ENCODE peak calls at places on chromosomes 7 and 10, in six cellular contexts. T is activated CD4-positive, CD25-positive, alpha-beta regulatory T cell treated with anti-CD3 and anti-CD28 coated beads, Interleukin-2, amount 50 U/mL, for 16 hours; J is activated CD4-positive, alpha-beta memory T cell treated with anti-CD3 and anti-CD28 coated beads, Interleukin-2, amount 10 ng/mL, durations not matched to agents 7 days and 5 days; V is GM19239; E is A172; Q is activated gamma-delta T cell treated with anti-CD3 and anti-CD28 coated beads, Interleukin-2, amount 50 U/mL, for 16 hours. M is an unnamed sample.

GRCh38 chr7:54841772-54842707 is 83.0 kb upstream of the SEC61G start:
- DNase-seq in J (no peak), E (peak; percentile 40), Q (no peak), V (no peak), T (no peak), M (no peak)

GRCh38 chr10:89078729-89079672 is 88.4 kb downstream of the FAS start:
- DNase-seq in J (no peak), T (no peak), E (no peak), Q (no peak), V (no peak), M (no peak)

GRCh38 chr10:12842310-12842709 is 159.2 kb downstream of the CCDC3 start:
- DNase-seq in J (no peak), T (no peak), E (no peak), V (no peak), Q (no peak), M (no peak)

GRCh38 chr7:91128574-91129348 is 135.5 kb upstream of the FZD1 start:
- DNase-seq in V (no peak), Q (no peak), T (no peak), E (no peak), J (no peak), M (no peak)

GRCh38 chr10:60992661-60993060 is 48.7 kb upstream of the RHOBTB1 start:
- DNase-seq in J (no peak), V (no peak), T (no peak), Q (no peak), E (no peak), M (no peak)

GRCh38 chr10:3735175-3735574 is 49.8 kb downstream of the KLF6 start:
- DNase-seq in T (no peak), J (no peak), V (no peak), Q (no peak), E (no peak), M (peak; percentile 18)

GRCh38 chr7:140674356-140674800 is 1.6 kb downstream of the ADCK2 start:
- DNase-seq in J (no peak), Q (no peak), T (no peak), E (no peak), V (peak; percentile 56), M (no peak)

GRCh38 chr10:16891375-16892313 is 74.4 kb upstream of the RSU1 start:
- DNase-seq in E (peak; percentile 94), T (peak; percentile 2), J (peak; percentile 59), V (no peak), Q (no peak), M (peak; percentile 70)

GRCh38 chr10:7596356-7596755 is 70.4 kb downstream of the ITIH5 start:
- DNase-seq in J (no peak), Q (no peak), E (no peak), T (no peak), V (no peak), M (no peak)

GRCh38 chr7:12032146-12032545 is 178.9 kb upstream of the TMEM106B start:
- DNase-seq in E (peak; percentile 17), Q (no peak), J (no peak), V (no peak), T (no peak), M (no peak)

GRCh38 chr10:36254191-36254590 is 612.1 kb upstream of the FZD8 start:
- DNase-seq in T (no peak), E (peak; percentile 35), V (no peak), Q (no peak), J (no peak), M (no peak)

GRCh38 chr7:102415685-102416225 is 17.6 kb upstream of the ORAI2 start:
- DNase-seq in E (no peak), V (no peak), J (peak; percentile 88), Q (peak; percentile 46), T (no peak), M (peak; percentile 84)

GRCh38 chr7:157682946-157683239 is 346.1 kb downstream of the DNAJB6 start:
- DNase-seq in Q (no peak), E (no peak), J (no peak), T (no peak), V (no peak), M (no peak)

GRCh38 chr7:45885264-45885882 is 2.9 kb upstream of the IGFBP1 start:
- DNase-seq in E (peak; percentile 96), Q (no peak), V (no peak), T (no peak), J (no peak), M (peak; percentile 15)

GRCh38 chr7:139734395-139734794 is 43.4 kb downstream of the HIPK2 start:
- DNase-seq in E (peak; percentile 71), Q (no peak), T (no peak), V (no peak), J (no peak), M (no peak)

GRCh38 chr10:91036807-91037405 is 116.0 kb upstream of the ANKRD1 start:
- DNase-seq in V (no peak), J (no peak), E (peak; percentile 4), T (no peak), Q (no peak), M (no peak)

GRCh38 chr7:50552921-50553320 is 12.3 kb downstream of the DDC start:
- DNase-seq in Q (no peak), V (no peak), E (peak; percentile 21), T (no peak), J (no peak), M (peak; percentile 29)

GRCh38 chr10:75402486-75403143 is 1.1 kb upstream of the ZNF503 start:
- DNase-seq in Q (no peak), E (no peak), J (no peak), T (no peak), V (no peak), M (no peak)

GRCh38 chr7:128121731-128122576 is 90.7 kb upstream of the LRRC4 start:
- DNase-seq in V (no peak), T (no peak), J (no peak), Q (no peak), E (no peak), M (no peak)

GRCh38 chr10:123640016-123640535 is 26.1 kb upstream of the GPR26 start:
- DNase-seq in V (no peak), J (no peak), E (no peak), Q (no peak), T (no peak), M (no peak)

GRCh38 chr10:120940299-120940900 is 89.2 kb downstream of the WDR11 start:
- DNase-seq in E (no peak), V (no peak), Q (no peak), T (no peak), J (no peak), M (no peak)

M was measured in activated CD8-positive, alpha-beta T cell treated with anti-CD3 and anti-CD28 coated beads, Interleukin-2, amount 10 ng/mL, durations not matched to agents 7 days and 5 days.